ENCODE peak calls at places on chromosomes 4 and X, in five cellular contexts. X is colonic mucosa; K is CD4-positive, alpha-beta memory T cell; D is mucosa of descending colon; B is tibial artery. P is an unnamed sample.

GRCh38 chrX:135484636-135485289 is 35.7 kb upstream of the INTS6L start:
- DNase-seq in K (peak; percentile 43), B (no peak), D (no peak), X (no peak), P (peak; percentile 8)

GRCh38 chr4:141668200-141668599 is 31.8 kb downstream of the IL15 start:
- DNase-seq in D (no peak), B (no peak), K (no peak), X (no peak), P (no peak)

GRCh38 chr4:8274772-8275241 is 5.3 kb downstream of the HTRA3 start:
- DNase-seq in B (peak; percentile 86), X (peak; percentile 65), D (peak; percentile 83), K (no peak), P (peak; percentile 81)

GRCh38 chr4:184163813-184164212 is 53.9 kb downstream of the ENPP6 start:
- DNase-seq in D (no peak), B (peak; percentile 38), X (peak; percentile 33), K (no peak), P (no peak)

GRCh38 chr4:31662951-31663350 is 942.8 kb downstream of the PCDH7 start:
- DNase-seq in X (no peak), D (no peak), K (no peak), B (no peak), P (no peak)

GRCh38 chr4:188532751-188533150 is 393.5 kb downstream of the TRIML1 start:
- DNase-seq in X (no peak), K (no peak), D (no peak), B (no peak), P (no peak)

GRCh38 chr4:89284828-89285227 is 22.8 kb downstream of the GPRIN3 start:
- DNase-seq in B (no peak), X (no peak), K (no peak), D (no peak), P (no peak)

GRCh38 chr4:71440612-71441011 is 101.8 kb downstream of the SLC4A4 start:
- DNase-seq in K (no peak), D (no peak), B (no peak), X (no peak), P (no peak)

GRCh38 chr4:78989697-78990270 is 50.5 kb upstream of the PAQR3 start:
- DNase-seq in D (no peak), K (no peak), X (no peak), B (no peak), P (no peak)

GRCh38 chrX:18962329-18962728 is 21.6 kb downstream of the PHKA2 start:
- DNase-seq in D (no peak), K (no peak), X (no peak), B (no peak), P (no peak)

GRCh38 chr4:104425003-104425402 is 69.7 kb downstream of the CXXC4 start:
- DNase-seq in K (no peak), B (no peak), X (no peak), D (no peak), P (no peak)

GRCh38 chr4:186902361-186902760 is 178.7 kb upstream of the FAT1 start:
- DNase-seq in K (no peak), X (peak; percentile 54), B (no peak), D (no peak), P (no peak)

GRCh38 chr4:186924723-186925122 is 201.1 kb upstream of the FAT1 start:
- DNase-seq in B (no peak), D (no peak), X (no peak), K (no peak), P (no peak)

DNA sequence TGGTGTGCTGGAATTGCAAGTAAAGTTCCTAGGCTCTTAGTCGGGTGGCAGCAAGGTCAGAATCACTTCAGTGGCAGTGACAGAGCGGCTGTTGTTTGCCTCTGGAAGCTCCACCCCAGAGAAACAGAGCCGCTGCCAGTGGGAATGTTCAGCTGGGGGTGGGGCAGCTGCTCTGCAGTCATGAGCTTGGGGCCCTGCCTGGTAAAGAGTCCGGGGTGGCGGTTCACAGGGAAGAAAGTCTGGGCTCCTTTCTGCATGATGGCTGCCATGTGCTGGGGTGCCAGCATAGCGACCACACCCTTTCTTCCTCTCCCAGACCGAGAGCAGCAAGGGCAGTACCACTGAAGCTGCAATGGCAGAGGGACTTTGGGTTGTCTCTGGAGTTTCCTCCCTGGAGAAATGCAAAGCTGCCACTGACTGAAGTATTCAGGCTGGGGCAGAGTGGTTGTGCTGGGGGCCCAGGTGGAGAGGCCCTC is 108.8 kb upstream of the CENPE start:
- DNase-seq in B (no peak), X (peak; percentile 22), K (no peak), D (no peak), P (no peak)
- H3K4me3 ChIP-seq in B (no peak overlapping the region), X (no peak overlapping the region), K (no peak overlapping the region), D (no peak overlapping the region), P (no peak overlapping the region)

GRCh38 chrX:71537743-71538142 is 4.8 kb downstream of the OGT start:
- DNase-seq in X (no peak), D (no peak), B (no peak), K (no peak), P (no peak)

GRCh38 chrX:71533850-71534515 is 1.1 kb downstream of the OGT start:
- DNase-seq in B (peak; percentile 50), K (peak; percentile 65), X (peak; percentile 45), D (peak; percentile 64), P (no peak)

GRCh38 chrX:71534773-71535544 is 2.1 kb downstream of the OGT start:
- DNase-seq in B (no peak), D (no peak), X (no peak), K (no peak), P (no peak)

GRCh38 chrX:71533514-71533849 is 578 bp downstream of the OGT start:
- DNase-seq in B (no peak), X (no peak), D (no peak), K (no peak), P (no peak)

GRCh38 chrX:71536285-71536684 is 3.4 kb downstream of the OGT start:
- DNase-seq in B (no peak), X (no peak), K (no peak), D (no peak), P (no peak)
- H3K4me3 ChIP-seq in B (peak overlapping the region; percentile 90), X (no peak overlapping the region), K (peak overlapping the region; percentile 79), D (no peak overlapping the region), P (peak overlapping the region; percentile 85)

GRCh38 chr4:121697626-121698025 is 846 bp upstream of the ANXA5 start:
- DNase-seq in D (no peak), B (no peak), K (peak; percentile 15), X (no peak), P (no peak)
- H3K4me3 ChIP-seq in D (no peak overlapping the region), B (peak overlapping the region; percentile 98), K (peak overlapping the region; percentile 80), X (peak overlapping the region; percentile 97), P (peak overlapping the region; percentile 94)

GRCh38 chr4:53832549-53832948 is 231.9 kb downstream of the CHIC2 start:
- DNase-seq in D (no peak), B (no peak), K (no peak), X (no peak), P (no peak)
- H3K4me3 ChIP-seq in D (no peak overlapping the region), B (no peak overlapping the region), K (no peak overlapping the region), X (no peak overlapping the region), P (no peak overlapping the region)

DNA sequence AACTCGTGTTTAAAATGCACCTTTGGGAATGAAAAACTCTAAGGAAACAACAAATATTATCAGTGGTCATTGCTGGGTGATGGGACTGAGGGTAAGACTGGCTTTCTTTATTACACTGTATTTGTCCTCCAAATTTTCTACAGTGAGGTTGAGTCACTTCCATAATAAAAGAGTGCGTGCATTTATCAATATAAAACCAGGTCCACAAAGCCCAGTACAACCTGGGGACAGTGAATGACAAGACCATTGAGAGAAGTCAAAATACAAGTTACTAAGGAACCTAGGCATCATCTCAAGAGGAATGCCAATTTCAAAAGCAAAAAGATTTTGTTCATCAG is 76.4 kb downstream of the MAGED4 start:
- DNase-seq in D (no peak), X (no peak), B (no peak), K (no peak), P (no peak)
- H3K4me3 ChIP-seq in D (no peak overlapping the region), X (no peak overlapping the region), B (no peak overlapping the region), K (no peak overlapping the region), P (peak overlapping the region; percentile 57)

P was measured in skeletal muscle cell.